ENCODE peak calls at places on chromosomes 11 and 22, in seven cellular contexts. V is mucosa of gallbladder; Q is fibroblast of pulmonary artery; I is central memory CD4-positive, alpha-beta T cell; Z is RCC 7860; J is HFF-Myc; P is HFFc6. A is an unnamed sample.
A peak's percentile ranks its signal among the peaks of the same experiment; 100 is the strongest.

GRCh38 chr11:127873478-127873877 is 713.9 kb downstream of the ETS1 start:
- DNase-seq in Q (no peak), P (no peak), I (no peak), Z (no peak), J (no peak), V (no peak), A (no peak)

GRCh38 chr11:95095858-95096587 is 6.4 kb downstream of the ENDOD1 start:
- DNase-seq in Q (peak; percentile 54), P (peak; percentile 26), I (no peak), V (no peak), Z (peak; percentile 10), J (no peak), A (no peak)

GRCh38 chr11:14713518-14714244 is 70.1 kb downstream of the PDE3B start:
- DNase-seq in V (no peak), P (no peak), J (peak; percentile 4), Q (no peak), I (peak; percentile 69), Z (no peak), A (no peak)

GRCh38 chr11:71447791-71448256 is 369 bp downstream of the DHCR7 start:
- DNase-seq in P (no peak), Z (no peak), Q (no peak), V (peak; percentile 34), J (no peak), I (no peak), A (no peak)

GRCh38 chr22:41934284-41935014 is 7.8 kb upstream of the TNFRSF13C start:
- DNase-seq in I (no peak), P (no peak), Z (no peak), Q (no peak), V (no peak), J (no peak), A (no peak)

GRCh38 chr11:90373971-90374370 is 151.1 kb upstream of the CHORDC1 start:
- DNase-seq in V (no peak), P (no peak), J (no peak), Q (no peak), Z (no peak), I (no peak), A (no peak)

GRCh38 chr11:89436071-89436470 is 55.1 kb downstream of the NOX4 start:
- DNase-seq in Z (no peak), Q (peak; percentile 76), V (no peak), I (no peak), P (peak; percentile 37), J (peak; percentile 3), A (no peak)

GRCh38 chr22:23218867-23219251 is 38.5 kb downstream of the BCR start:
- DNase-seq in P (no peak), Z (no peak), J (no peak), I (no peak), Q (peak; percentile 40), V (peak; percentile 36), A (no peak)

GRCh38 chr22:21755855-21756284 is 20.3 kb upstream of the YPEL1 start:
- DNase-seq in I (no peak), V (no peak), Z (peak; percentile 20), Q (peak; percentile 64), J (no peak), P (peak; percentile 74), A (no peak)

GRCh38 chr22:38454361-38455062 is 487 bp downstream of the KCNJ4 start:
- DNase-seq in J (no peak), I (peak; percentile 19), Z (no peak), V (no peak), P (no peak), Q (no peak), A (peak; percentile 72)

GRCh38 chr11:76724162-76724768 is 53.7 kb upstream of the LRRC32 start:
- DNase-seq in J (no peak), P (no peak), I (no peak), Z (no peak), V (no peak), Q (no peak), A (no peak)

GRCh38 chr22:42340695-42341383 is 70.4 kb upstream of the TCF20 start:
- DNase-seq in Z (no peak), I (no peak), J (no peak), P (no peak), V (no peak), Q (no peak), A (no peak)

GRCh38 chr11:47950396-47950795 is 30.0 kb upstream of the PTPRJ start:
- DNase-seq in J (no peak), I (peak; percentile 52), Z (no peak), Q (peak; percentile 22), P (no peak), V (no peak), A (no peak)

GRCh38 chr11:122872046-122872445 is 10.5 kb upstream of the JHY start:
- DNase-seq in J (no peak), I (no peak), P (no peak), Z (no peak), V (no peak), Q (no peak), A (no peak)

GRCh38 chr11:130782361-130783221 is 133.7 kb downstream of the SNX19 start:
- DNase-seq in P (peak; percentile 51), V (peak; percentile 14), Q (peak; percentile 81), I (no peak), J (no peak), Z (peak; percentile 74), A (no peak)

GRCh38 chr11:12120031-12121008 is 9.9 kb downstream of the MICAL2 start:
- DNase-seq in Z (no peak), P (no peak), Q (peak; percentile 71), J (no peak), I (no peak), V (no peak), A (no peak)

GRCh38 chr11:116703421-116703820 is 69.4 kb downstream of the BUD13 start:
- DNase-seq in Z (no peak), V (no peak), J (no peak), Q (peak; percentile 3), P (no peak), I (no peak), A (no peak)

A was measured in GM12891.